ENCODE peak calls at places on chromosomes 2 and 18, in seven cellular contexts. J is esophagus squamous epithelium, Z is pancreas, V is neural crest cell, O is hepatocyte, T is neural progenitor cell, A is uterus. F is an unnamed sample.

GRCh38 chr2:191150451-191151314 is at the start of gene STAT4:
- DNase-seq in J (peak; percentile 4), Z (peak; percentile 24), V (no peak), O (peak; percentile 70), T (peak; percentile 38), A (peak; percentile 24), F (peak; percentile 41)

GRCh38 chr18:58785171-58785805 is 79.4 kb upstream of the ZNF532 start:
- DNase-seq in J (no peak), Z (no peak), V (no peak), O (peak; percentile 80), T (no peak), A (peak; percentile 43), F (no peak)

GRCh38 chr2:12579018-12579417 is 137.7 kb upstream of the TRIB2 start:
- DNase-seq in J (no peak), Z (no peak), V (no peak), O (no peak), T (no peak), A (no peak), F (no peak)

GRCh38 chr2:235826791-235827190 is 332.9 kb downstream of the AGAP1 start:
- DNase-seq in J (no peak), Z (no peak), V (no peak), O (no peak), T (no peak), A (no peak), F (no peak)

GRCh38 chr2:86211033-86211795 is 12.0 kb downstream of the MRPL35 start:
- DNase-seq in J (no peak), Z (no peak), V (no peak), O (no peak), T (no peak), A (no peak), F (no peak)

GRCh38 chr2:96507957-96508520 is 2.9 kb upstream of the NEURL3 start:
- DNase-seq in J (no peak), Z (peak; percentile 64), V (peak; percentile 87), O (peak; percentile 87), T (peak; percentile 91), A (peak; percentile 62), F (peak; percentile 79)

GRCh38 chr18:31892936-31893335 is 50.0 kb downstream of the TRAPPC8 start:
- DNase-seq in J (no peak), Z (no peak), V (no peak), O (no peak), T (no peak), A (no peak), F (no peak)

GRCh38 chr2:216761809-216762208 is 66.5 kb upstream of the IGFBP5 start:
- DNase-seq in J (no peak), Z (no peak), V (no peak), O (no peak), T (no peak), A (no peak), F (no peak)

GRCh38 chr18:34611904-34612303 is 98.2 kb upstream of the DTNA start:
- DNase-seq in J (no peak), Z (no peak), V (no peak), O (no peak), T (no peak), A (no peak), F (no peak)

GRCh38 chr18:40058811-40059570 is 1896.0 kb upstream of the PIK3C3 start:
- DNase-seq in J (no peak), Z (no peak), V (no peak), O (no peak), T (no peak), A (no peak), F (no peak)

GRCh38 chr2:102520009-102520408 is 47.0 kb downstream of the SLC9A4 start:
- DNase-seq in J (no peak), Z (no peak), V (no peak), O (peak; percentile 50), T (peak; percentile 56), A (no peak), F (no peak)

GRCh38 chr2:204706939-204707338 is 161.7 kb downstream of the PARD3B start:
- DNase-seq in J (no peak), Z (no peak), V (no peak), O (peak; percentile 6), T (no peak), A (no peak), F (no peak)

GRCh38 chr2:18237298-18237697 is 323.2 kb downstream of the RDH14 start:
- DNase-seq in J (no peak), Z (no peak), V (no peak), O (no peak), T (no peak), A (no peak), F (no peak)

GRCh38 chr2:40346535-40347354 is 105.1 kb downstream of the SLC8A1 start:
- DNase-seq in J (no peak), Z (no peak), V (no peak), O (no peak), T (no peak), A (no peak), F (no peak)

GRCh38 chr2:171794918-171795317 is 99.1 kb downstream of the SLC25A12 start:
- DNase-seq in J (no peak), Z (no peak), V (no peak), O (no peak), T (peak; percentile 85), A (no peak), F (no peak)

GRCh38 chr2:85902496-85902895 is 13.7 kb upstream of the ST3GAL5 start:
- DNase-seq in J (no peak), Z (no peak), V (no peak), O (no peak), T (no peak), A (no peak), F (peak; percentile 4)

GRCh38 chr2:200585730-200586643 is at the start of gene AOX1:
- DNase-seq in J (no peak), Z (peak; percentile 81), V (peak; percentile 44), O (peak; percentile 73), T (peak; percentile 86), A (peak; percentile 71), F (peak; percentile 32)

GRCh38 chr18:13987956-13988355 is 72.6 kb upstream of the MC2R start:
- DNase-seq in J (no peak), Z (no peak), V (no peak), O (no peak), T (no peak), A (no peak), F (no peak)

GRCh38 chr2:103902347-103902746 is 951.6 kb upstream of the POU3F3 start:
- DNase-seq in J (no peak), Z (no peak), V (no peak), O (no peak), T (no peak), A (no peak), F (no peak)

GRCh38 chr2:151111599-151112278 is 149.9 kb downstream of the RBM43 start:
- DNase-seq in J (no peak), Z (no peak), V (no peak), O (peak; percentile 22), T (no peak), A (no peak), F (no peak)

GRCh38 chr2:10900216-10901109 is 11.3 kb upstream of the KCNF1 start:
- DNase-seq in J (no peak), Z (no peak), V (peak; percentile 23), O (no peak), T (no peak), A (no peak), F (no peak)

GRCh38 chr2:41764919-41765318 is 282.9 kb upstream of the PKDCC start:
- DNase-seq in J (no peak), Z (no peak), V (no peak), O (no peak), T (no peak), A (no peak), F (no peak)
- TF ChIP-seq CTCF in J (no peak), Z (no peak), V (no peak), O (no peak), T (no peak), A (no peak), F (no peak)

DNA sequence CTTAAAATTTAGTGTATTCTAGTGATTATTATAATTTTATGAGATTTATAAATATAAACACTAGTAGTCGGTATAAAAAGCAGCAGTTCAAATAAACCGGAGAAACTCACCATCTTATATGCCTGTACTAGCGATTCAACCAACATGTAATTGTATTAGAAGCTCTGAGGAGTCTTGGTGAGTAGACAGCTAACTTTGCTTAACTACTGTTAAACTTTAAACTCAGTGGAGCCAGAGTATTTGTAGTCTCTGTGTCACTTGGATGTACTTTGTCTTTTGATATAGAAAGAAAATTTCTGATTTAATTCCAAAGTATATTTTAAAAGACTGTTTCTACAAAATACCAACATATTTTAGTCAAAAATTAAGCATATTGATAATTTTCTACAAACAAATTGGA is 374.7 kb downstream of the NCKAP5 start:
- DNase-seq in J (no peak), Z (no peak), V (no peak), O (no peak), T (no peak), A (no peak), F (no peak)
- TF ChIP-seq CTCF in J (no peak), Z (no peak), V (no peak), O (no peak), T (no peak), A (no peak), F (no peak)

DNA sequence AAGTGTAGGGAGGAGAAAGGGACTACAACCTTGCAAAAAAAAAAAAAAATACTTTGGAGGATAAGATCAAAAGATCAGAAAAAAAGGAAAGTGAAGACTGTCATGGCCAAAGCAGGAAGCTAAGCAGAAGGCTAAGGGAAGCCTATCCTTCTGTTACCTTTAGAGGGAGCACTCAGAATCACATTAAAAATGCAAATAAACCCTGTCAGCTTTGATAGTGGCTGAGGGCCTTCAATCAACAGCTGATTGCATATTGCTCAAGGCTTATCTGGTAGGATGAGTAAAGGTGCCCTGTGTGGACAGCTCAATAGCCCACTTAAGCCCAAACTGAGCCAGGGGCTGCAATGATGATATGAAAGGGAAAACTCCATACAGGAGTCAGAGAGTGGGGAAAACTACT is 1021.2 kb downstream of the LRP1B start:
- DNase-seq in J (no peak), Z (no peak), V (no peak), O (peak; percentile 22), T (peak; percentile 24), A (no peak), F (no peak)
- TF ChIP-seq CTCF in J (no peak), Z (no peak), V (peak; percentile 44), O (peak; percentile 18), T (peak; percentile 40), A (no peak), F (no peak)

GRCh38 chr2:174750923-174751441 is 13.3 kb downstream of the CHRNA1 start:
- DNase-seq in J (no peak), Z (no peak), V (no peak), O (no peak), T (no peak), A (no peak), F (no peak)

GRCh38 chr2:174752403-174753037 is 11.8 kb downstream of the CHRNA1 start:
- DNase-seq in J (no peak), Z (no peak), V (no peak), O (no peak), T (no peak), A (no peak), F (no peak)

GRCh38 chr2:174745142-174745541 is 19.1 kb downstream of the CHRNA1 start:
- DNase-seq in J (no peak), Z (no peak), V (no peak), O (no peak), T (no peak), A (no peak), F (no peak)

GRCh38 chr2:174749793-174750192 is 14.5 kb downstream of the CHRNA1 start:
- DNase-seq in J (no peak), Z (no peak), V (no peak), O (no peak), T (no peak), A (no peak), F (no peak)

DNA sequence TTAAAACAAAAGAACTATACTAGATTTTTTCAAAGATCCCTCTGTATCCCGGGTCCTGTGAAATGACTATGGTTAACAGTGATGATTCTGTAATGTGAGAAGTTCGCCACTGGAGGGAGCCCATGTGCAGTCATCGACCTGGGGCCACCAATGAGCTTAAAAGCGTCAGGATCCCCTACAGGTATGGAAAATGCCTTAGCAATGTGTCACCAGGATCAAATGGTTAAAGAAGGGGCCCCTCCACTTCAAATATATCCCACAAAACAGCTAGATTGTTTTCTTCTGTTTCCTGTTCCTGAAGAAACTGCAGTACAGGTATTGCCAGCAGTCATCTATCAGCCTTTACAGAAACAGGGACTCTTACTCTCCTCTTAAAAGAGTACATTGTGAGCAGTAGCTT is 15.3 kb downstream of the CHRNA1 start:
- DNase-seq in J (no peak), Z (peak; percentile 21), V (peak; percentile 77), O (peak; percentile 85), T (peak; percentile 80), A (peak; percentile 26), F (no peak)
- TF ChIP-seq CTCF in J (peak; percentile 58), Z (peak; percentile 52), V (peak; percentile 83), O (peak; percentile 85), T (peak; percentile 85), A (peak; percentile 62), F (peak; percentile 9)